ENCODE peak calls at places on chromosomes 1 and 21, in six cellular contexts. R is body of pancreas, O is tibial nerve, I is Peyer's patch, L is ovary, E is endothelial cell of umbilical vein. Q is an unnamed sample.

GRCh38 chr1:223846668-223847007 is 891 bp upstream of the TP53BP2 start:
- DNase-seq in R (peak), O (no peak), I (no peak), L (peak), E (no peak), Q (no peak)

GRCh38 chr1:245179706-245180105 is 24.9 kb downstream of the KIF26B start:
- DNase-seq in R (no peak), O (no peak), I (no peak), L (no peak), E (no peak), Q (no peak)

GRCh38 chr1:233707153-233707905 is 93.4 kb downstream of the KCNK1 start:
- DNase-seq in R (peak), O (no peak), I (no peak), L (no peak), E (no peak), Q (peak)

GRCh38 chr1:23825076-23825761 is at the start of gene HMGCL:
- DNase-seq in R (peak), O (peak), I (peak), L (peak), E (peak), Q (peak)

GRCh38 chr21:18493420-18493819 is 89.8 kb upstream of the TMPRSS15 start:
- DNase-seq in R (no peak), O (no peak), I (no peak), L (no peak), E (peak), Q (no peak)

GRCh38 chr1:182303778-182304177 is 87.8 kb downstream of the GLUL start:
- DNase-seq in R (no peak), O (no peak), I (no peak), L (no peak), E (no peak), Q (no peak)

GRCh38 chr1:54227091-54227602 is 27.2 kb downstream of the MRPL37 start:
- DNase-seq in R (peak), O (no peak), I (no peak), L (no peak), E (no peak), Q (no peak)

GRCh38 chr1:200029035-200029623 is 1.6 kb downstream of the NR5A2 start:
- DNase-seq in R (peak), O (no peak), I (no peak), L (no peak), E (peak), Q (peak)

GRCh38 chr1:233304489-233305102 is 9.1 kb upstream of the PCNX2 start:
- DNase-seq in R (no peak), O (no peak), I (no peak), L (no peak), E (peak), Q (no peak)

GRCh38 chr1:233109121-233109520 is 158.7 kb downstream of the NTPCR start:
- DNase-seq in R (no peak), O (no peak), I (no peak), L (no peak), E (no peak), Q (no peak)

GRCh38 chr1:54176621-54177327 is 23.1 kb downstream of the CYB5RL start:
- DNase-seq in R (no peak), O (no peak), I (no peak), L (no peak), E (no peak), Q (no peak)

GRCh38 chr1:99170516-99170915 is 93.8 kb upstream of the PLPPR4 start:
- DNase-seq in R (no peak), O (no peak), I (no peak), L (no peak), E (no peak), Q (no peak)

GRCh38 chr1:113615425-113615824 is 143.9 kb downstream of the PHTF1 start:
- DNase-seq in R (no peak), O (no peak), I (no peak), L (no peak), E (no peak), Q (no peak)

DNA sequence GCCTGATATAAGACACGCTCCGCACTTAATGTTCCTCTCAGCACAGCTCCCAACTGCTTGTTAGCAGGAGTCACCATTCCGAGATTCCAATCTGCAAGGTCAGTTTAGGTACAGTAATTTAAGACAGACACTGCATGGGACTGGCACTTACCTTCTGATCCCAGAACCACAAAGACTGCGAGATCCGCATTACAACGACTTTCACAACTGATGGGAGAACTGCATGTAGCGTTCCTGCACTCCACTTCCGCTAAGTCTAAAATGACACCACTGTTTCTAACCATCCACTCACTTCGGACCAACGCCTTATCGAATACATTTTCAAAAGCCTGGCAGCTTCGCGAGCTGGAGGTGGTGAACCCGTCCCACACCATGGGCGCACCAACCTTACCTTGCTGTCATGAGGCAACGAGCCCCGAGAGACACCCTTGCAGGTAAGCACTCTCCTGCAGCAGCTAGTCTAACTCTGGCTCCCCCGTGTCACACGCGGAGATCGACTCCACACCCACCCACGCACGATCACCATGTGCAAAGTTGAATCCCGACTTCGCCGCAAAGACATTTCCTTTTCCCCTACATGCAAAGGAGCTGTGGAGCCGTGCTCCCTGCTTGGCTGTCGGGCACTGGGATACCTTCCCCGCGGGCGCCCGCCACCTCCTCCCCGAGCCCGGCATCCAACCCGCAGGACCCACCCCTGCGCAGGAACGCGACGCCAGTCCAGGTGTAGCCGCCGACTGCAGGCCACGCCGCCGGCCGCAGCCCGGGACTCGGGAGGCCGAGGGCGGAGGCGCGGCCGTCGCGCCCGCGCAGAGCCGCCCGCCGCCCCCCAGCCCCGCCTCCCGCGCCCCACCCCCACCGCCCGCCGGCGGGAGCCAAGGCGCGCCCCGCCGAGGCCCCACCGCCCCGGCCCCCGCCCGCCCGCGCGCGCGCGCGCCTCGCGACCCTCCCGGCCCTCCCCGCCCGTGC is 733 bp downstream of the TAF5L start:
- DNase-seq in R (peak), O (no peak), I (peak), L (no peak), E (peak), Q (peak)
- TF ChIP-seq POLR2A in R (peak), O (no peak), I (no peak), L (no peak), E (no peak), Q (no peak)

GRCh38 chr1:175887521-175887920 is 144.1 kb upstream of the TNR start:
- DNase-seq in R (no peak), O (no peak), I (no peak), L (no peak), E (no peak), Q (no peak)

GRCh38 chr1:175884369-175884768 is 141.0 kb upstream of the TNR start:
- DNase-seq in R (no peak), O (no peak), I (no peak), L (no peak), E (no peak), Q (no peak)

GRCh38 chr1:175882192-175882591 is 138.8 kb upstream of the TNR start:
- DNase-seq in R (no peak), O (no peak), I (no peak), L (no peak), E (no peak), Q (no peak)

GRCh38 chr1:175887981-175888428 is 144.6 kb upstream of the TNR start:
- DNase-seq in R (peak), O (peak), I (no peak), L (no peak), E (peak), Q (peak)

DNA sequence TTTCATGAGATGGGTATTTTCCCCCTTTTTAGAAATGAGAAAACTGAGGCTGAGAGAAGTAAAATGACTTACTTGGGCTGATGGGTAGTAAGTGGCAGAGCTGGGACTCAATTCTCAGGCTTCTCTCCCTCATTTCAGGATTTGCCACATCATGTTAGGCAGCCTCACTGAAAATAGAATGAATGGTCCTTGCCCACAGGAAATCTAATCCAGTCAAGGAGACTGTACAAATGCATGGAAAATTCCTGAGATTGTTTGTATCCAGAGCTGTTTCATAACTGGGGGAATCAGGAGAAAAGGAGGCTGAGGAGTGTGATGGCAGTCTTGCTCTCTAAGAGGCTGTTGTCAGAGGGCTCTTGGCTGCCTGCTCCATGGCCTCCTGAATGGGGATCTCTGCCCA is 141.9 kb upstream of the TNR start:
- DNase-seq in R (no peak), O (no peak), I (no peak), L (no peak), E (peak), Q (no peak)
- H3K27ac ChIP-seq in R (no peak), O (no peak), I (no peak), L (no peak), E (no peak), Q (no peak)

DNA sequence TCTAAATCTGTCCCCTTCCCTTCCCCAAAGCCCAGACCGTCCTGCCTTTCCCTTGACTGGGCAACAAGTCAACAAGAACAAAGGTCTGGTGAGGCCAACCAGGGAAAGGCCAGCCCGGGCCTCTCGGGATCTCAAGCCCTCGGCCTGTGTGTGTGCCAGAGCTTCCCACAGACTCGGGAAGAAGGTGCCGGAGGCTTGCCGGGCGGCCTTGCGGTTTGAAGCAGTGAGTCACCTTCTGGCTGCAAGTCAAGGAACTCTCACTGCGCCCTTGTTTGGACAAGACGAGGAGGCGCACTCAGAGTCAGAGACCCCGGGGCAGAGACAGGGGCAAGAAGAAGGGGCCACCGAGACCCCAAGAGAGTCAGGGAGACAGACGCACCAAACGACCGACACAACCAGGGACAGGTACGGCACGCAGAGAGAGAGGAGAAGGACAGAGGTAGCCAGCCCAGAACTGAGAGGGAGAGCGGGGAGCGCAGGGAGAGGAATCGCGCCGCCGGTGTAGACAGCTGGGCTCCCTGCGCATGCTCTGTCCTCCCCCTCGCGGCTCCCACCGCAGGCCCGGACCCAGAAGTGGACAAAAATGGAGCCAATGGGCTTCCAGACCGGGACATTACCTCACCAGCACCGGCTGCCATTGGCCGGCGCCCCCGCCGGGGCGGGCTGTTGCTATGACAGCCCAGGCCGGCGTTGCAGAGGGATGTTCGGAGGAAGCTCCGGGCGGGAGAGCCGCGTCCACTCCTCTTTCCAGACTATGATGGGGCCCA is 66.6 kb upstream of the LAPTM5 start:
- DNase-seq in R (peak), O (peak), I (peak), L (peak), E (peak), Q (peak)
- TF ChIP-seq POLR2A in R (peak), O (peak), I (peak), L (peak), E (peak), Q (peak)

DNA sequence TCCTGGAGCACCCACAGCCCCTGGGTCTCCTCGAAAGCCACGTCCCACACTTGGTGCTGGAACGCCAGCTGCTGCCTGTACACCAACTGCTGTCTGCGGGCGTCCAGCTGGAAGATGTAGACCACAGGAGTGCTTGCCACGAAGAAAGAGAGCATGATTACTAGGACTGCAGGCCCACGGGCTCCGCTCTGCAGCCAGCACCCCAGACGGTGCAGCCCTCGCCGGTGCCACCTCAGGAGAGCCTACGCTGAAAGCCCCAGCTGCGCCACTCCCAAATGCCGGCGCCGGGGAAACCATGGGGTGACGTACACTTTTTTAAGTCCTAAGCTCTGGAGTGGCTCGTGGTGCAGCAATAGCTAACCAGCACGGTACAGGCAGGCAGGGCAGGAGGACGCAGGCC is 25.7 kb downstream of the WDR4 start:
- DNase-seq in R (no peak), O (no peak), I (no peak), L (no peak), E (no peak), Q (no peak)
- H3K27ac ChIP-seq in R (no peak), O (no peak), I (no peak), L (no peak), E (no peak), Q (no peak)